ENCODE peak calls at places on chromosomes 5 and 9, in four cellular contexts. D, G, V and F are unnamed samples.

GRCh38 chr9:135082536-135082935 is 4.9 kb upstream of the OLFM1 start:
- DNase-seq in G (no peak), D (peak), V (no peak), F (no peak)

GRCh38 chr5:146291421-146292074 is 47.1 kb upstream of the POU4F3 start:
- DNase-seq in D (no peak), V (no peak), G (peak), F (no peak)

GRCh38 chr5:179967489-179967888 is 59.8 kb upstream of the TBC1D9B start:
- DNase-seq in G (no peak), V (no peak), D (no peak), F (no peak)

GRCh38 chr5:43702815-43703214 is 99.8 kb downstream of the NNT start:
- DNase-seq in D (no peak), V (no peak), G (no peak), F (no peak)

GRCh38 chr5:53151713-53152458 is 42.3 kb upstream of the MOCS2 start:
- DNase-seq in G (no peak), D (no peak), V (no peak), F (no peak)

GRCh38 chr5:78679905-78680304 is 31.3 kb upstream of the LHFPL2 start:
- DNase-seq in V (no peak), D (no peak), G (no peak), F (no peak)

GRCh38 chr9:105354448-105354847 is 93.4 kb upstream of the FSD1L start:
- DNase-seq in D (no peak), V (no peak), G (no peak), F (no peak)

GRCh38 chr9:131204285-131204684 is 72.0 kb downstream of the FAM78A start:
- DNase-seq in D (no peak), V (no peak), G (no peak), F (no peak)

GRCh38 chr5:170741801-170742200 is 41.7 kb upstream of the GABRP start:
- DNase-seq in G (no peak), D (no peak), V (no peak), F (no peak)

GRCh38 chr5:60652206-60652605 is 47.8 kb downstream of the DEPDC1B start:
- DNase-seq in D (no peak), V (no peak), G (no peak), F (no peak)

GRCh38 chr9:98175762-98176161 is 16.7 kb downstream of the CORO2A start:
- DNase-seq in V (no peak), D (no peak), G (no peak), F (no peak)

GRCh38 chr9:32523910-32524309 is 2.1 kb downstream of the RIGI start:
- DNase-seq in D (no peak), V (no peak), G (no peak), F (no peak)

GRCh38 chr9:32526042-32526706 is at the start of gene RIGI:
- DNase-seq in G (peak), V (peak), D (peak), F (peak)

GRCh38 chr9:32526707-32527048 is 682 bp upstream of the RIGI start:
- DNase-seq in V (no peak), D (no peak), G (no peak), F (no peak)

GRCh38 chr9:32525506-32525905 is 490 bp downstream of the RIGI start:
- DNase-seq in V (no peak), D (no peak), G (no peak), F (no peak)

GRCh38 chr9:32524558-32525461 is 1.2 kb downstream of the RIGI start:
- DNase-seq in V (no peak), G (no peak), D (no peak), F (peak)
- H3K27ac ChIP-seq in V (peak), G (peak), D (no peak), F (no peak)

DNA sequence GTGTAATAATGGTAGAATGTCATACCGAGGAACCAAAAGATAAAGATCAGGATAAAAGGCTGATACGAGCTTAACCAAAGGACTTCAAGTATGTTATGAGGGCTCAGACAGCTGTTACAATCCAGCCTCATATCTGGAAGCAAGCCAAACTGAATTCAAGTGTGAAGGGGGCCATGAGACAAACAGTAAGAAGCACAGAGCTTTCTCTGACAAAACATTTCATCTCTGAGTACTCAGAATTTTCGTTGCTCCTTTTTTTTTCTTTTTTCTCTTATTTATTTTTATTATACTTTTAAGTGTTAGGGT is 52.9 kb upstream of the CD180 start:
- DNase-seq in V (no peak), D (no peak), G (no peak), F (no peak)
- H3K4me3 ChIP-seq in V (no peak), D (no peak), G (no peak), F (no peak)

GRCh38 chr9:129404621-129405020 is 216.3 kb downstream of the C9orf50 start:
- DNase-seq in D (no peak), G (no peak), V (no peak), F (peak)
- H3K27ac ChIP-seq in D (no peak), G (no peak), V (no peak), F (no peak)

DNA sequence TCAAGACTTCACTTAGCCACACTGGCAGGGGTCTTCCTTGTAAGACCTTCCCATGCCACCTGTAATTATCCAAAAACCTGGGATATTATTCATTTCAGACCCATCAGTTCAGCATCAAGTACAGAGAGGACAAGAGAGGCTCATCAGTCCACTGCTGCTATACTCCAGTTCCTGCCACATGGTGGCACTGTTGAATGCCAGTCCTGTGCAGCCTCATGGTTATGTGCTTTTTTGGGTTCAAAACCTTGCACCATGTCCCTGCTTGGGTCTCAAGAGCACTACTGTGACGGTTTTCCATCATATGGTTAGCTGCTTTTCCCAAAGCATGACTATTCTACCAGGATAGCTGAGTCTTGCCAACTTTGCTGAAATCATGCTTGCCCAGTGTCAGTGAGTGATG is 8.5 kb downstream of the PTGS1 start:
- DNase-seq in V (no peak), D (no peak), G (no peak), F (no peak)
- H3K4me3 ChIP-seq in V (no peak), D (no peak), G (no peak), F (no peak)